ENCODE peak calls at places on chromosomes 13 and 19, in ten cellular contexts. One of them, this sample, is unnamed.

GRCh38 chr19:58558066-58558622 is at the start of gene UBE2M:
- DNase-seq in AG04450: no peak
- DNase-seq in transverse colon: peak; percentile 66
- DNase-seq in Peyer's patch: peak; percentile 48
- DNase-seq in Caco-2: peak; percentile 71
- DNase-seq in neural progenitor cell: no peak
- DNase-seq in nephron progenitor cell: peak; percentile 79
- DNase-seq in WTC11: peak; percentile 56
- DNase-seq in mesothelial cell of epicardium: no peak
- DNase-seq in PC-3: no peak
- DNase-seq in this sample: no peak

GRCh38 chr13:88958821-88959220 is 1287.7 kb downstream of the SLITRK5 start:
- DNase-seq in AG04450: no peak
- DNase-seq in transverse colon: no peak
- DNase-seq in Peyer's patch: no peak
- DNase-seq in Caco-2: no peak
- DNase-seq in neural progenitor cell: no peak
- DNase-seq in nephron progenitor cell: no peak
- DNase-seq in WTC11: no peak
- DNase-seq in mesothelial cell of epicardium: no peak
- DNase-seq in PC-3: no peak
- DNase-seq in this sample: no peak

GRCh38 chr13:41563501-41564001 is 106.2 kb downstream of the RGCC start:
- DNase-seq in AG04450: no peak
- DNase-seq in transverse colon: no peak
- DNase-seq in Peyer's patch: no peak
- DNase-seq in Caco-2: no peak
- DNase-seq in neural progenitor cell: no peak
- DNase-seq in nephron progenitor cell: no peak
- DNase-seq in WTC11: no peak
- DNase-seq in mesothelial cell of epicardium: no peak
- DNase-seq in PC-3: peak; percentile 30
- DNase-seq in this sample: no peak

GRCh38 chr13:76735641-76736040 is 150.6 kb downstream of the KCTD12 start:
- DNase-seq in AG04450: no peak
- DNase-seq in transverse colon: no peak
- DNase-seq in Peyer's patch: no peak
- DNase-seq in Caco-2: no peak
- DNase-seq in neural progenitor cell: no peak
- DNase-seq in nephron progenitor cell: no peak
- DNase-seq in WTC11: no peak
- DNase-seq in mesothelial cell of epicardium: no peak
- DNase-seq in PC-3: no peak
- DNase-seq in this sample: no peak

GRCh38 chr19:41321600-41322270 is 11.8 kb downstream of the CCDC97 start:
- DNase-seq in AG04450: no peak
- DNase-seq in transverse colon: peak; percentile 41
- DNase-seq in Peyer's patch: no peak
- DNase-seq in Caco-2: no peak
- DNase-seq in neural progenitor cell: peak; percentile 80
- DNase-seq in nephron progenitor cell: peak; percentile 62
- DNase-seq in WTC11: peak; percentile 70
- DNase-seq in mesothelial cell of epicardium: no peak
- DNase-seq in PC-3: peak; percentile 41
- DNase-seq in this sample: no peak

GRCh38 chr19:54662730-54663129 is at the start of gene LILRB4:
- DNase-seq in AG04450: no peak
- DNase-seq in transverse colon: peak; percentile 32
- DNase-seq in Peyer's patch: no peak
- DNase-seq in Caco-2: no peak
- DNase-seq in neural progenitor cell: no peak
- DNase-seq in nephron progenitor cell: no peak
- DNase-seq in WTC11: no peak
- DNase-seq in mesothelial cell of epicardium: no peak
- DNase-seq in PC-3: no peak
- DNase-seq in this sample: no peak

GRCh38 chr19:14416743-14417214 is 2.4 kb downstream of the DDX39A start:
- DNase-seq in AG04450: no peak
- DNase-seq in transverse colon: peak; percentile 78
- DNase-seq in Peyer's patch: peak; percentile 64
- DNase-seq in Caco-2: no peak
- DNase-seq in neural progenitor cell: no peak
- DNase-seq in nephron progenitor cell: no peak
- DNase-seq in WTC11: no peak
- DNase-seq in mesothelial cell of epicardium: no peak
- DNase-seq in PC-3: no peak
- DNase-seq in this sample: no peak

GRCh38 chr19:6639439-6639838 is 30.5 kb downstream of the TNFSF14 start:
- DNase-seq in AG04450: no peak
- DNase-seq in transverse colon: no peak
- DNase-seq in Peyer's patch: no peak
- DNase-seq in Caco-2: no peak
- DNase-seq in neural progenitor cell: no peak
- DNase-seq in nephron progenitor cell: no peak
- DNase-seq in WTC11: no peak
- DNase-seq in mesothelial cell of epicardium: no peak
- DNase-seq in PC-3: peak; percentile 63
- DNase-seq in this sample: no peak

GRCh38 chr13:50448535-50448981 is 394.9 kb downstream of the DLEU7 start:
- DNase-seq in AG04450: no peak
- DNase-seq in transverse colon: no peak
- DNase-seq in Peyer's patch: no peak
- DNase-seq in Caco-2: no peak
- DNase-seq in neural progenitor cell: no peak
- DNase-seq in nephron progenitor cell: no peak
- DNase-seq in WTC11: no peak
- DNase-seq in mesothelial cell of epicardium: no peak
- DNase-seq in PC-3: peak; percentile 8
- DNase-seq in this sample: no peak

GRCh38 chr19:40529093-40529954 is 47.3 kb upstream of the SHKBP1 start:
- DNase-seq in AG04450: peak; percentile 54
- DNase-seq in transverse colon: peak; percentile 88
- DNase-seq in Peyer's patch: peak; percentile 84
- DNase-seq in Caco-2: peak; percentile 85
- DNase-seq in neural progenitor cell: peak; percentile 95
- DNase-seq in nephron progenitor cell: peak; percentile 91
- DNase-seq in WTC11: peak; percentile 93
- DNase-seq in mesothelial cell of epicardium: peak; percentile 94
- DNase-seq in PC-3: peak; percentile 81
- DNase-seq in this sample: peak; percentile 91

GRCh38 chr19:49916839-49917733 is 11.9 kb upstream of the ATF5 start:
- DNase-seq in AG04450: no peak
- DNase-seq in transverse colon: no peak
- DNase-seq in Peyer's patch: no peak
- DNase-seq in Caco-2: no peak
- DNase-seq in neural progenitor cell: peak; percentile 49
- DNase-seq in nephron progenitor cell: no peak
- DNase-seq in WTC11: peak; percentile 62
- DNase-seq in mesothelial cell of epicardium: no peak
- DNase-seq in PC-3: no peak
- DNase-seq in this sample: peak; percentile 41

GRCh38 chr19:16542045-16542893 is at the start of gene CHERP:
- DNase-seq in AG04450: peak; percentile 70
- DNase-seq in transverse colon: peak; percentile 95
- DNase-seq in Peyer's patch: peak; percentile 90
- DNase-seq in Caco-2: peak; percentile 91
- DNase-seq in neural progenitor cell: peak; percentile 98
- DNase-seq in nephron progenitor cell: peak; percentile 95
- DNase-seq in WTC11: peak; percentile 89
- DNase-seq in mesothelial cell of epicardium: peak; percentile 94
- DNase-seq in PC-3: peak; percentile 96
- DNase-seq in this sample: peak; percentile 93

GRCh38 chr19:37655689-37656491 is 625 bp upstream of the ZFP30 start:
- DNase-seq in AG04450: peak; percentile 21
- DNase-seq in transverse colon: peak; percentile 84
- DNase-seq in Peyer's patch: peak; percentile 74
- DNase-seq in Caco-2: peak; percentile 91
- DNase-seq in neural progenitor cell: peak; percentile 92
- DNase-seq in nephron progenitor cell: peak; percentile 86
- DNase-seq in WTC11: peak; percentile 82
- DNase-seq in mesothelial cell of epicardium: peak; percentile 91
- DNase-seq in PC-3: peak; percentile 61
- DNase-seq in this sample: peak; percentile 80

GRCh38 chr13:93771229-93771628 is 544.6 kb downstream of the GPC6 start:
- DNase-seq in AG04450: no peak
- DNase-seq in transverse colon: no peak
- DNase-seq in Peyer's patch: no peak
- DNase-seq in Caco-2: no peak
- DNase-seq in neural progenitor cell: peak; percentile 85
- DNase-seq in nephron progenitor cell: no peak
- DNase-seq in WTC11: no peak
- DNase-seq in mesothelial cell of epicardium: no peak
- DNase-seq in PC-3: no peak
- DNase-seq in this sample: no peak

GRCh38 chr19:38880076-38880881 is 2.2 kb upstream of the RINL start:
- DNase-seq in AG04450: no peak
- DNase-seq in transverse colon: no peak
- DNase-seq in Peyer's patch: no peak
- DNase-seq in Caco-2: no peak
- DNase-seq in neural progenitor cell: peak; percentile 31
- DNase-seq in nephron progenitor cell: no peak
- DNase-seq in WTC11: peak; percentile 41
- DNase-seq in mesothelial cell of epicardium: no peak
- DNase-seq in PC-3: no peak
- DNase-seq in this sample: no peak

GRCh38 chr19:11195169-11195568 is 2.2 kb downstream of the KANK2 start:
- DNase-seq in AG04450: no peak
- DNase-seq in transverse colon: no peak
- DNase-seq in Peyer's patch: no peak
- DNase-seq in Caco-2: no peak
- DNase-seq in neural progenitor cell: no peak
- DNase-seq in nephron progenitor cell: no peak
- DNase-seq in WTC11: no peak
- DNase-seq in mesothelial cell of epicardium: no peak
- DNase-seq in PC-3: no peak
- DNase-seq in this sample: no peak

GRCh38 chr13:99996177-99996705 is 14.7 kb downstream of the ZIC2 start:
- DNase-seq in AG04450: no peak
- DNase-seq in transverse colon: no peak
- DNase-seq in Peyer's patch: no peak
- DNase-seq in Caco-2: no peak
- DNase-seq in neural progenitor cell: peak; percentile 57
- DNase-seq in nephron progenitor cell: no peak
- DNase-seq in WTC11: no peak
- DNase-seq in mesothelial cell of epicardium: no peak
- DNase-seq in PC-3: no peak
- DNase-seq in this sample: no peak

GRCh38 chr19:7690779-7691258 is 10.2 kb downstream of the TRAPPC5 start:
- DNase-seq in AG04450: no peak
- DNase-seq in transverse colon: no peak
- DNase-seq in Peyer's patch: no peak
- DNase-seq in Caco-2: no peak
- DNase-seq in neural progenitor cell: no peak
- DNase-seq in nephron progenitor cell: no peak
- DNase-seq in WTC11: no peak
- DNase-seq in mesothelial cell of epicardium: no peak
- DNase-seq in PC-3: no peak
- DNase-seq in this sample: no peak

GRCh38 chr19:33309826-33310225 is 7.5 kb upstream of the CEBPA start:
- DNase-seq in AG04450: no peak
- DNase-seq in transverse colon: no peak
- DNase-seq in Peyer's patch: no peak
- DNase-seq in Caco-2: no peak
- DNase-seq in neural progenitor cell: no peak
- DNase-seq in nephron progenitor cell: no peak
- DNase-seq in WTC11: no peak
- DNase-seq in mesothelial cell of epicardium: no peak
- DNase-seq in PC-3: no peak
- DNase-seq in this sample: no peak

GRCh38 chr13:46679369-46680180 is 117.4 kb downstream of the ESD start:
- DNase-seq in AG04450: no peak
- DNase-seq in transverse colon: peak; percentile 42
- DNase-seq in Peyer's patch: peak; percentile 56
- DNase-seq in Caco-2: no peak
- DNase-seq in neural progenitor cell: peak; percentile 39
- DNase-seq in nephron progenitor cell: no peak
- DNase-seq in WTC11: no peak
- DNase-seq in mesothelial cell of epicardium: no peak
- DNase-seq in PC-3: no peak
- DNase-seq in this sample: peak; percentile 20
- TF ChIP-seq CTCF in AG04450: peak; percentile 32
- TF ChIP-seq CTCF in transverse colon: no peak
- TF ChIP-seq CTCF in Peyer's patch: peak; percentile 24
- TF ChIP-seq CTCF in Caco-2: no peak
- TF ChIP-seq CTCF in neural progenitor cell: no peak
- TF ChIP-seq CTCF in nephron progenitor cell: no peak
- TF ChIP-seq CTCF in WTC11: no peak
- TF ChIP-seq CTCF in mesothelial cell of epicardium: no peak
- TF ChIP-seq CTCF in PC-3: no peak
- TF ChIP-seq CTCF in this sample: no peak

GRCh38 chr13:104034891-104035290 is 968.7 kb upstream of the SLC10A2 start:
- DNase-seq in AG04450: no peak
- DNase-seq in transverse colon: no peak
- DNase-seq in Peyer's patch: no peak
- DNase-seq in Caco-2: no peak
- DNase-seq in neural progenitor cell: no peak
- DNase-seq in nephron progenitor cell: no peak
- DNase-seq in WTC11: no peak
- DNase-seq in mesothelial cell of epicardium: no peak
- DNase-seq in PC-3: no peak
- DNase-seq in this sample: no peak
- TF ChIP-seq CTCF in AG04450: no peak
- TF ChIP-seq CTCF in transverse colon: no peak
- TF ChIP-seq CTCF in Peyer's patch: no peak
- TF ChIP-seq CTCF in Caco-2: no peak
- TF ChIP-seq CTCF in neural progenitor cell: no peak
- TF ChIP-seq CTCF in nephron progenitor cell: no peak
- TF ChIP-seq CTCF in WTC11: no peak
- TF ChIP-seq CTCF in mesothelial cell of epicardium: no peak
- TF ChIP-seq CTCF in PC-3: no peak
- TF ChIP-seq CTCF in this sample: no peak

DNA sequence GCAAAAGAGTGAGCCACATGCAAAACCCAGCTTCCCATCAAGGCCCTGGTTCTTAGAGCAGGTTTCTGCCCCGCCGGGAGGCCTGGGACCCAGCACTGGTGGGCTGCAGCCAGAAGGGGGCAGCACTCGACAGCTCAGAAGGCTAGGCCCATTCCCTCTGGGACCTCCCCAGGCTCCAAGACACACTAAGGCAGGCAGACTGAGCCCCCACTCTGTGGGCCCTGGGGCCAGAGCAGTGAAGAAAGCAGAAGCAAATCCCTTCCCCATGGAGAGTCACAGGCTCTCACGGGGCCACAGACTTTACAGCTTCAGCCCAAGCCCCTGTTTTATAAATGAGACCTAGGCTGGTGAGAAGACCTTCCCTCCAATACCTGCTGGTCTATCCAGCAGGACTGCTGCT is 109.4 kb downstream of the ABCC4 start:
- DNase-seq in AG04450: peak; percentile 57
- DNase-seq in transverse colon: peak; percentile 83
- DNase-seq in Peyer's patch: peak; percentile 69
- DNase-seq in Caco-2: peak; percentile 81
- DNase-seq in neural progenitor cell: peak; percentile 89
- DNase-seq in nephron progenitor cell: peak; percentile 90
- DNase-seq in WTC11: peak; percentile 93
- DNase-seq in mesothelial cell of epicardium: peak; percentile 90
- DNase-seq in PC-3: peak; percentile 73
- DNase-seq in this sample: peak; percentile 67
- TF ChIP-seq CTCF in AG04450: peak; percentile 97
- TF ChIP-seq CTCF in transverse colon: peak; percentile 80
- TF ChIP-seq CTCF in Peyer's patch: peak; percentile 78
- TF ChIP-seq CTCF in Caco-2: peak; percentile 96
- TF ChIP-seq CTCF in neural progenitor cell: peak; percentile 97
- TF ChIP-seq CTCF in nephron progenitor cell: peak; percentile 86
- TF ChIP-seq CTCF in WTC11: peak; percentile 92
- TF ChIP-seq CTCF in mesothelial cell of epicardium: peak; percentile 76
- TF ChIP-seq CTCF in PC-3: peak; percentile 88
- TF ChIP-seq CTCF in this sample: no peak

GRCh38 chr13:22915442-22916082 is 265.2 kb upstream of the SGCG start:
- DNase-seq in AG04450: no peak
- DNase-seq in transverse colon: peak; percentile 68
- DNase-seq in Peyer's patch: no peak
- DNase-seq in Caco-2: no peak
- DNase-seq in neural progenitor cell: peak; percentile 84
- DNase-seq in nephron progenitor cell: peak; percentile 83
- DNase-seq in WTC11: peak; percentile 78
- DNase-seq in mesothelial cell of epicardium: peak; percentile 76
- DNase-seq in PC-3: no peak
- DNase-seq in this sample: no peak
- TF ChIP-seq CTCF in AG04450: no peak
- TF ChIP-seq CTCF in transverse colon: no peak
- TF ChIP-seq CTCF in Peyer's patch: no peak
- TF ChIP-seq CTCF in Caco-2: no peak
- TF ChIP-seq CTCF in neural progenitor cell: peak; percentile 44
- TF ChIP-seq CTCF in nephron progenitor cell: peak; percentile 36
- TF ChIP-seq CTCF in WTC11: no peak
- TF ChIP-seq CTCF in mesothelial cell of epicardium: peak; percentile 48
- TF ChIP-seq CTCF in PC-3: no peak
- TF ChIP-seq CTCF in this sample: no peak